ENCODE peak calls at places on chromosomes 5 and 9, in eight cellular contexts. X is dorsolateral prefrontal cortex, V is tibial artery, E is uterus, B is fibroblast of lung, J is heart left ventricle, U is heart right ventricle, K is left lung. H is an unnamed sample.

GRCh38 chr9:110835404-110835803 is 166.8 kb downstream of the MUSK start:
- DNase-seq in K (no peak), B (peak), X (no peak), E (no peak), U (no peak), V (no peak), J (no peak), H (peak)

GRCh38 chr5:43050384-43050783 is 10.3 kb upstream of the ANXA2R start:
- DNase-seq in J (no peak), B (no peak), U (no peak), V (no peak), E (no peak), K (no peak), X (no peak), H (no peak)

GRCh38 chr9:110183208-110184145 is 24.5 kb downstream of the C9orf152 start:
- DNase-seq in V (peak), J (peak), E (peak), X (no peak), K (no peak), B (peak), U (no peak), H (peak)

GRCh38 chr5:135705941-135706340 is 127.2 kb upstream of the CXCL14 start:
- DNase-seq in X (no peak), U (no peak), V (no peak), K (no peak), J (no peak), B (no peak), E (no peak), H (no peak)

GRCh38 chr5:124596595-124597388 is 149.6 kb downstream of the ZNF608 start:
- DNase-seq in X (no peak), V (no peak), B (peak), U (no peak), E (no peak), J (no peak), K (no peak), H (peak)

GRCh38 chr5:35651002-35651756 is 33.5 kb downstream of the SPEF2 start:
- DNase-seq in E (no peak), J (no peak), V (no peak), U (no peak), B (peak), K (no peak), X (no peak), H (no peak)

GRCh38 chr9:35937227-35937626 is 20.7 kb downstream of the OR2S2 start:
- DNase-seq in E (no peak), V (no peak), X (no peak), J (no peak), K (no peak), U (no peak), B (peak), H (no peak)

GRCh38 chr5:65364907-65365306 is 116.8 kb downstream of the ADAMTS6 start:
- DNase-seq in V (no peak), K (no peak), E (no peak), J (no peak), X (no peak), B (peak), U (no peak), H (no peak)

GRCh38 chr9:105206821-105207699 is 37.4 kb upstream of the SLC44A1 start:
- DNase-seq in J (no peak), V (peak), X (no peak), K (no peak), E (peak), B (peak), U (no peak), H (no peak)

GRCh38 chr5:35741126-35741711 is 115.5 kb upstream of the IL7R start:
- DNase-seq in U (no peak), J (no peak), V (no peak), B (peak), K (no peak), X (no peak), E (no peak), H (no peak)

GRCh38 chr9:101449071-101449721 is 13.6 kb upstream of the ALDOB start:
- DNase-seq in V (peak), X (peak), B (peak), K (peak), U (peak), E (peak), J (peak), H (no peak)

GRCh38 chr9:98793031-98793430 is 3.3 kb downstream of the ANKS6 start:
- DNase-seq in K (no peak), X (no peak), J (no peak), V (no peak), U (no peak), E (no peak), B (no peak), H (no peak)

GRCh38 chr5:171080151-171080938 is 218.5 kb downstream of the RANBP17 start:
- DNase-seq in J (no peak), E (no peak), U (no peak), K (no peak), V (no peak), B (no peak), X (no peak), H (no peak)

GRCh38 chr5:140140435-140140834 is 14.7 kb downstream of the IGIP start:
- DNase-seq in V (no peak), J (peak), X (no peak), E (no peak), B (no peak), K (no peak), U (no peak), H (no peak)

GRCh38 chr9:137178201-137178938 is 6.5 kb upstream of the TMEM210 start:
- DNase-seq in K (no peak), X (no peak), B (no peak), E (no peak), J (no peak), V (no peak), U (no peak), H (no peak)

GRCh38 chr9:8907863-8908262 is 1108.3 kb upstream of the DMAC1 start:
- DNase-seq in B (peak), X (no peak), V (no peak), U (no peak), E (no peak), K (no peak), J (no peak), H (no peak)

GRCh38 chr5:95284512-95285405 is at the start of gene MCTP1:
- DNase-seq in J (no peak), K (peak), E (no peak), U (peak), V (no peak), B (no peak), X (no peak), H (no peak)

GRCh38 chr5:146073239-146073900 is 32.0 kb downstream of the PLAC8L1 start:
- DNase-seq in U (no peak), V (no peak), J (no peak), B (no peak), E (no peak), K (no peak), X (no peak), H (no peak)

GRCh38 chr5:2179861-2180260 is 297.1 kb upstream of the IRX4 start:
- DNase-seq in B (no peak), X (no peak), K (no peak), U (no peak), E (no peak), V (no peak), J (no peak), H (no peak)

GRCh38 chr5:179235416-179236400 is 109.6 kb downstream of the ADAMTS2 start:
- DNase-seq in X (peak), J (peak), V (no peak), B (no peak), E (peak), K (peak), U (no peak), H (no peak)

GRCh38 chr5:74995931-74996330 is 56.4 kb downstream of the GCNT4 start:
- DNase-seq in V (no peak), X (no peak), U (no peak), J (no peak), B (no peak), E (no peak), K (no peak), H (no peak)

GRCh38 chr9:90515550-90515949 is 127.1 kb downstream of the DIRAS2 start:
- DNase-seq in U (no peak), B (no peak), X (no peak), K (no peak), J (no peak), V (no peak), E (no peak), H (no peak)
- H3K4me3 ChIP-seq in U (no peak), B (no peak), X (no peak), K (no peak), J (no peak), V (no peak), E (no peak), H (no peak)

DNA sequence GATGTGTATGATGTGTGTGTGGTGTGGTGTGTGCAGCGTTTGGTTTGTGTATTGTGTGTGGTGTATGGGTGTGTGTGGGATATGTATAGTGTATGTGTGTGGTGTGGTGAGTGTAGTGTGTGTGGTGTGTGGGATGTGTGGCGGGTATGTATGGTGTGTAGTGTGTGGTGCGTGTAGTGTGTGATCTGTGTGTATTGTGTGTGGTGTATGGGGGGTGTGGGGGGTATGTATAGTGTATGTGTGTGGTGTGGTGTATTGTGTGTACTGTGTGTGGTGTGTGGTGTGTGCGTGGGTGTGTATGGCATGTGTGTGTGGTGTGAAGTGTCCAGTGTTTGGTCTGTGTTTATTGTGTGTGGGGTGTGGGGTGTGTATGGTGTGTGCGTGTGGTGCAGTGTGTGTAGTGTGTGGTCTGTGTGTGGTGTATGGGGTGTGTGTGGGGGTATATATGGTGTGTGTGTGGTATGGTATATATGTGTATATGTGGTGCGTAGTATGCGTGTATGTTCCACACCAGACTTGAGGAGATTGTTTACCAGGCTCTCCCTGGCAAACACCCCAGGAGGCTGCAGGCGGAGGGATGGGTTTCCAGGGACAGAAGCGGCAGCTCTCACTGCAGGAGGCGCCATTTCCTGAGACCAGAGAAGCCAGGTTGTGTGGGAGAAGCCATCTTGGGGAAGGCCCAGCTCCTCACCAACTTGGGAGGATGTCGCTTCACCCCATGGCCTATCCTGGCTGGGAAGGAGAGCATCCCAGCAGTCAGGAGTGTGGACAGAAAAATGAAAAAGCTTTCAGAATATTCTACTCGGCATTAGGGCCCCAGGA is 138.1 kb downstream of the NXNL2 start:
- DNase-seq in X (no peak), J (no peak), K (no peak), E (no peak), U (no peak), V (no peak), B (no peak), H (no peak)
- TF ChIP-seq CTCF in X (no peak), J (no peak), K (no peak), E (no peak), U (no peak), V (no peak), B (no peak), H (no peak)

DNA sequence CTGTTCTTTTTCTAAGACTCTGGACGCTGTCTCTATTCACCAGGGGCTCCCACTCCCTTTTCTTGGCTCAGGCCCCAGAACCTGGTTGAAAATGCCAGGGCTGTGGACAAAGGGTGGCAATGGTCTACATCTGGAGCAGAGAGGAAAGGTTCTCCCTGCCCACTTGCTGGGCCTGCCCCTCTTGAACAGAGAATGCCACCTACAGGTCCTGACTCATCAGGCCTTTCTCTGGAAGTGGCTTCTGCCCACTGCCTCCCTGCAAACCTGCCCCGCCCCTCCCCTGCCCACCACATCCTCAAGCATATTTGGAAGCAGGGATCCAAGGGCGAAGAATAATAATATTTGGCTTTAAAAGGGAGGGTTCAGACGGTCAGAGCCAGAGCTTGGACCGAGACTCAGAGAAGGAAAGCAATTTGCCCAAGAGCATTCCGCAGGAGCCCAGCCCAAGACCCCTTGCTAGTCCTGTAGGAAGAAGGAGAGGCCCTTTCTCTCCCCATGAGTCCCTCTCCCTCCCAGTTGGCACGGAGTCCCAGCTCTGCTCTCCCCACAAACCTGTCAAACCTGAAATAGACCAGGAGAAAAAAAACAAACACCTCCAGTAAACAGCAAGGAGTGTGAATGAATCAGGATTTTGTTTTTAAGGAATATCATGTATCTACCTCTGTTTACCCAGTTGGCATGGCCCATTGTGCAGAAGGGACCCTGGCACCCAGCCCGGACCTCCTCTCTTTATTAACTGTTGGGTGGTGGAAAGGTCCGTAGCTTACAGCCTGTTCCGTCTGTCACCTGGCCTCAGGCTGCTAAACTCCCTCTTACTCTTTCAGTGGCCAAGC is 37.8 kb upstream of the STXBP1 start:
- DNase-seq in V (peak), U (no peak), E (no peak), B (no peak), K (no peak), X (no peak), J (no peak), H (no peak)
- H3K4me3 ChIP-seq in V (no peak), U (no peak), E (no peak), B (no peak), K (no peak), X (no peak), J (no peak), H (no peak)

GRCh38 chr5:76544268-76544926 is 78.8 kb downstream of the F2RL2 start:
- DNase-seq in B (peak), E (no peak), J (no peak), V (no peak), U (no peak), K (no peak), X (no peak), H (no peak)
- TF ChIP-seq CTCF in B (peak), E (no peak), J (no peak), V (no peak), U (no peak), K (peak), X (peak), H (peak)

GRCh38 chr9:92142329-92142728 is 27.1 kb upstream of the SPTLC1 start:
- DNase-seq in K (no peak), J (no peak), B (no peak), E (no peak), X (no peak), V (no peak), U (no peak), H (no peak)

GRCh38 chr9:92140074-92140753 is 25.0 kb upstream of the SPTLC1 start:
- DNase-seq in E (peak), X (peak), J (peak), V (peak), U (peak), K (peak), B (peak), H (no peak)

GRCh38 chr9:92138157-92138959 is 23.1 kb upstream of the SPTLC1 start:
- DNase-seq in U (peak), J (peak), E (peak), V (no peak), B (peak), K (peak), X (no peak), H (no peak)

GRCh38 chr9:92141144-92142129 is 26.2 kb upstream of the SPTLC1 start:
- DNase-seq in K (peak), B (peak), V (no peak), J (no peak), X (no peak), E (peak), U (peak), H (no peak)

GRCh38 chr9:92140754-92141143 is 25.5 kb upstream of the SPTLC1 start:
- DNase-seq in J (no peak), E (no peak), V (no peak), X (no peak), K (no peak), B (no peak), U (no peak), H (no peak)
- H3K4me3 ChIP-seq in J (peak), E (peak), V (peak), X (peak), K (peak), B (peak), U (peak), H (peak)

H was measured in AG04449.